ENCODE peak calls at places on chromosomes 6 and 20, in six cellular contexts. F is mesenchymal stem cell, A is A549, C is MM.1S, R is neuronal stem cell, P is GM23248. O is an unnamed sample.

GRCh38 chr6:71299541-71300470 is 11.2 kb downstream of the OGFRL1 start:
- DNase-seq in C (no peak), A (no peak), F (no peak), P (peak; percentile 62), R (no peak), O (no peak)

GRCh38 chr20:20796766-20797415 is 84.4 kb upstream of the RALGAPA2 start:
- DNase-seq in P (no peak), R (no peak), A (no peak), C (no peak), F (no peak), O (no peak)

GRCh38 chr6:87574237-87574636 is 15.6 kb downstream of the RARS2 start:
- DNase-seq in P (no peak), F (no peak), R (no peak), A (no peak), C (peak; percentile 55), O (no peak)

GRCh38 chr6:6614096-6614964 is 25.8 kb downstream of the LY86 start:
- DNase-seq in P (peak; percentile 56), A (no peak), C (no peak), F (no peak), R (no peak), O (no peak)

GRCh38 chr20:17835941-17836861 is 132.4 kb downstream of the SNX5 start:
- DNase-seq in A (no peak), F (peak; percentile 59), P (peak; percentile 93), C (no peak), R (no peak), O (no peak)

GRCh38 chr6:161268526-161269210 is 5.2 kb downstream of the AGPAT4 start:
- DNase-seq in F (no peak), P (no peak), R (no peak), C (no peak), A (no peak), O (no peak)

GRCh38 chr20:20553534-20553933 is 158.9 kb downstream of the RALGAPA2 start:
- DNase-seq in P (no peak), C (no peak), F (no peak), A (no peak), R (no peak), O (no peak)

GRCh38 chr20:58349586-58349985 is 39.4 kb upstream of the VAPB start:
- DNase-seq in A (peak; percentile 41), P (peak; percentile 89), R (no peak), F (peak; percentile 68), C (no peak), O (no peak)

GRCh38 chr6:30061766-30062458 is 847 bp downstream of the POLR1H start:
- DNase-seq in F (peak; percentile 57), A (no peak), C (no peak), R (no peak), P (peak; percentile 57), O (no peak)

GRCh38 chr6:32868257-32868788 is 14.3 kb downstream of the PSMB9 start:
- DNase-seq in F (peak; percentile 75), C (peak; percentile 79), A (peak; percentile 20), R (peak; percentile 86), P (peak; percentile 73), O (peak; percentile 96)

GRCh38 chr6:163579880-163580295 is 165.4 kb downstream of the QKI start:
- DNase-seq in R (no peak), F (no peak), P (peak; percentile 42), C (no peak), A (no peak), O (no peak)

GRCh38 chr6:128400875-128401274 is 119.5 kb downstream of the PTPRK start:
- DNase-seq in R (no peak), P (no peak), A (no peak), F (peak; percentile 22), C (no peak), O (no peak)

DNA sequence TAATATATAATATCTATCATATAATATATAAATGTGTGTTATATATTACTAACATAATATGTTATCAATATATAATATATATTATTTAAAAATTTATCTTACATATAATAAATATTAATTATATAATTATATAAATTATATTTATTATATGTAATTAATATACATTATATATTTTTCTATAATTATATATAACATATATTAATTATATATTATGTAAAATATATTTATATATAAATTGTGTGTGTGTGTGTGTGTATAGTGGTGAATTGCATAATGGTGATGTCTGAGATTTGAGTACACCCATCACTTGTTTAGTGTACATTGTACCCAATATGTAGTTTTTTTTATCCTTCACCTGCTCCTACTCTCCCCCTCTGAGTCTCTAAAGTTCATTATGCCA is 205.9 kb upstream of the KCNG1 start:
- DNase-seq in P (no peak), A (no peak), F (no peak), R (no peak), C (no peak), O (no peak)
- H3K4me2 ChIP-seq in P (no peak overlapping the region), A (no peak overlapping the region), F (no peak overlapping the region), R (no peak overlapping the region), C (no peak overlapping the region), O (no peak overlapping the region)

DNA sequence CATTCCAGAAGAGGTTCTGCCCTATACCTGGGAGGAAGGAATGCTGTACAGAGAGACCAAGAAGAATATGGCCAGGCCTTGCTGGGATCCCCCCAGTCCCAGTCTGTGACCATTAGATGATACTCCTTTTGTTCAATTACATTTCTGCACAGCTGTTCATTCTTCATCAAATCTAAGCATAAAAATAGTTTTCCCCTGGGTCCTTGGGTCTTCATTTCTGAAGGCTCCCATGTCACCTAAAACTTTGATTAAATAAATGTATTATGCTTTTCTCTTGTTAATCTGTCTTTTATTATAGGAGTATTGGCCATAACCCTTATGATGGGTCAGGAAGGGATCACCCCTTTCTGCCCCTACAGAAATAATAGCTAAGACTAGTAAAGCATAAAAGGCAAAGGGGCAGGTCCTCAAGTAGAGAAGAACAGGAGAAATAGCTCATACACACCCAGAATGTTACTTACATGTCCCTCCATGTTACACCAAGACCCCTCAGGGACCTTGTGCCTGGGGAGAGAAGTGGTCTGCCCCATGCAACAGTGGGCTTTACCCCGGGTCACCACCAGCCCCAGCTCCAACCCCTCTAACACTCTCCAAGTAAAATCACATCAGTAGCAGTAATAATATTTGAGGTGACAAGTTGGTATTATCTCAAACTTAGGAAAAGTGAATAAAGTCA is 2.1 kb upstream of the LTA start:
- DNase-seq in F (no peak), C (no peak), P (no peak), R (no peak), A (no peak), O (peak; percentile 91)
- H3K4me1 ChIP-seq in F (no peaks in the 10 kb centered on the region), C (peaks cover 47% of the 10 kb centered on the region), P (no peaks in the 10 kb centered on the region), R (peaks cover 14% of the 10 kb centered on the region), A (no peaks in the 10 kb centered on the region), O (peaks cover 86% of the 10 kb centered on the region)

DNA sequence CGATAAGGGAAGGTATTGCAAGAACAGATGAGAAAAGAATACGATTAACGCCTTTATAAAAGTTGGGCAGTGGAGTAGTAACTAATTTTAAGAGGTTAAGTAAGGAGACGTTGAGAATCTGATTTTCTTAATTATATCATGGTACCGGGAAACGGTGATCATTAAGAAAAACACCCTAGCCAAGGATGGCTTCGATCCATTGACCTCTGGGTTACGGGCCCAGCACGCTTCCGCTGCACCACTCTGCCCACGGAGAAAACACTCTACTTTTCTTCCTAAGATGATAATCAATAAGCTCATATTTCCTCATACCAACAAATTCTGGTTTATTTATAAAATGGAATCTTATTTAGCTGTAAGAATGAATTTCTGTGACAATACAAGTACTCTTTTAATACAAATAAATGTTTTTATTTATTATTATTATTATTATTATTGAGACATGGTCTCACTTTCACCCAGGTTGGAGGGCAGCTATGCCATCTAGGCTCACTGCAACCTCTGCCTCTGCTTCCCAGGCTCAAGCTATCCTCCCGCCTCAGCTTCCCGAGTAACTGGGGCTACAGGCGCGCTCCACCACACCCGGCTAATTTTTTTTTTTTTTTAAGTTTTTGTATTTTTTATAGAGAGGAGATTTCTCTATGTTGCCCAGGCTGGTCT is 8.3 kb downstream of the POM121L2 start:
- DNase-seq in A (no peak), P (no peak), C (no peak), F (no peak), R (no peak), O (no peak)
- H3K4me2 ChIP-seq in A (no peak overlapping the region), P (no peak overlapping the region), C (no peak overlapping the region), F (no peak overlapping the region), R (no peak overlapping the region), O (no peak overlapping the region)

DNA sequence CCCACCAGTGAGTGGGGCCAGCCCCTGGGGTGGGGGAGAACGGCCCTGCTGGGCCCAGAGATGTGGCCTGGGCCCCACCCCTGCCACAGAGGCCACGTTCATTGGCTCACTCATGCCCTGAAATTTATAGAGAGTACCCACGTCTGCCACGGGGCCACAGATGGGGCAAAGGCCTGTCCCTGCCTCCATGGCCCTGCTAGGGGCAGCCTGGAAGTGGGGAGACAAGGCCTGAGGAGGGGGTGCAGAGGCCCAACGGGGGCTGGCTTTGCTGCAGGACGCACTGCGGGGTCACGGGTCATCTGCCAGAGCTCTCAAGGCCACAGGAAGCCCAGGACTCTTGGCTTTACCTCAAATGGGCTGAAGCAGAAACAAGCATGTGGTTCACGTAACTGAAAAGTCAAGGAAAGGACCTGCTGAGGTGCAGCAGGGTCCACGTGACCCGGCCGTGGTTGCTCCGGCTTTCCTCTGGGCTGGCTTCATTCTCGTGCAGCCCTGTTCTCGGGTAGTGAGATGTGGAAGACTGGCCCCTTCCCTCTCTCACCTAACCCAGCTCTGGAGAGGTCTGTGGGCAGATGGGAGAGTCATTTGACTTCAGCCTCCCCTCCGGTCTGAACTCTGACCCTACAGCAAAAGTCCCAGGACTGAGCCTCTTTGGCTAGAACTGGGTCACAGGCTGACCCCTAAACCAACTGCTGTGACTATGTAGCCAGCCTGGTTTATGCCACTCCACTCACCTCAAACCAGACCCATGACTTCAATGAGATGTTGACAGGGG is 1.1 kb upstream of the OSBPL2 start:
- DNase-seq in F (no peak), C (no peak), R (no peak), A (no peak), P (no peak), O (no peak)
- H3K4me1 ChIP-seq in F (peaks cover 14% of the 10 kb centered on the region), C (peaks cover 9% of the 10 kb centered on the region), R (peaks cover 41% of the 10 kb centered on the region), A (peaks cover 8% of the 10 kb centered on the region), P (no peaks in the 10 kb centered on the region), O (peaks cover 14% of the 10 kb centered on the region)

DNA sequence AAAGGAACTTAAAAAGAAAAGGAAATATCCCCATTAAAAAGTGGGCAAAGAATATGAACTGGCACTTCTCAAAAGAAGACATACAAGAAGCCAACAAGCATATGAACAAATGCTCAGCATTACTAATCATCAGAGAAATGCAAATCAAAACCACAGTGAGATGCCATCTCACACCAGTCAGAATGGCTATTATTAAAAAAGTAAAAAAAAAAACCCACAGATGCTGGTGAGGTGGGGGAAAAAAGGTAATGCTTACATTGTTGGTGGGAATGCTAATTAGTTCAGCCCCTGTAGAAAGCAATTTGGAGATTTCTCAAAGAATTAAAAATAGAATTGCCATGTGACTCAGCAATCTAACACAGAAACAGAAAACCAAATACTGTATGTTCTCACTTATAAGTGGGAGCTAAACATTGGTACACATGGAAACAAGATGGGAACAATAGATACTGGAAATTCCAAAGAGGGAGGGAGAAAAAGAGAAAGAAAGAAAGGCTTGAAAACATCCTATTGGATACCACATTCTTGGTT is 437.1 kb downstream of the GRIK2 start:
- DNase-seq in C (peak; percentile 7), A (no peak), R (no peak), F (peak; percentile 59), P (peak; percentile 40), O (no peak)
- H3K4me2 ChIP-seq in C (no peak overlapping the region), A (no peak overlapping the region), R (no peak overlapping the region), F (no peak overlapping the region), P (no peak overlapping the region), O (no peak overlapping the region)

O was measured in Karpas-422.